ENCODE peak calls at places on chromosomes 5 and 9, in six cellular contexts. X, L, C, A, M and O are unnamed samples.

GRCh38 chr5:73380710-73381586 is 67.6 kb downstream of the FOXD1 start:
- DNase-seq in X (no peak), A (no peak), C (no peak), L (no peak), M (no peak), O (no peak)

GRCh38 chr9:136342191-136343120 is 15.1 kb downstream of the GPSM1 start:
- DNase-seq in X (peak; percentile 84), M (peak; percentile 43), L (peak; percentile 83), C (peak; percentile 95), A (peak; percentile 86), O (peak; percentile 48)

GRCh38 chr9:130041648-130042405 is 1.2 kb downstream of the FNBP1 start:
- DNase-seq in L (peak; percentile 21), X (peak; percentile 29), M (no peak), A (no peak), C (peak; percentile 52), O (no peak)

GRCh38 chr9:129178579-129178909 is 483 bp upstream of the IER5L start:
- DNase-seq in M (no peak), X (no peak), A (no peak), L (no peak), C (no peak), O (no peak)

GRCh38 chr9:32401471-32401870 is 17.0 kb downstream of the ACO1 start:
- DNase-seq in A (no peak), X (no peak), M (no peak), C (no peak), L (no peak), O (no peak)

GRCh38 chr9:135244751-135245221 is 157.3 kb downstream of the OLFM1 start:
- DNase-seq in L (no peak), C (no peak), A (peak; percentile 52), X (no peak), M (no peak), O (no peak)

GRCh38 chr5:95861221-95861857 is 38.8 kb upstream of the GLRX start:
- DNase-seq in A (peak; percentile 67), X (peak; percentile 60), C (no peak), L (peak; percentile 100), M (peak; percentile 99), O (peak; percentile 94)

GRCh38 chr5:107670028-107670926 is 460 bp downstream of the EFNA5 start:
- DNase-seq in A (peak; percentile 30), L (peak; percentile 2), X (peak; percentile 23), C (peak; percentile 58), M (peak; percentile 20), O (no peak)

DNA sequence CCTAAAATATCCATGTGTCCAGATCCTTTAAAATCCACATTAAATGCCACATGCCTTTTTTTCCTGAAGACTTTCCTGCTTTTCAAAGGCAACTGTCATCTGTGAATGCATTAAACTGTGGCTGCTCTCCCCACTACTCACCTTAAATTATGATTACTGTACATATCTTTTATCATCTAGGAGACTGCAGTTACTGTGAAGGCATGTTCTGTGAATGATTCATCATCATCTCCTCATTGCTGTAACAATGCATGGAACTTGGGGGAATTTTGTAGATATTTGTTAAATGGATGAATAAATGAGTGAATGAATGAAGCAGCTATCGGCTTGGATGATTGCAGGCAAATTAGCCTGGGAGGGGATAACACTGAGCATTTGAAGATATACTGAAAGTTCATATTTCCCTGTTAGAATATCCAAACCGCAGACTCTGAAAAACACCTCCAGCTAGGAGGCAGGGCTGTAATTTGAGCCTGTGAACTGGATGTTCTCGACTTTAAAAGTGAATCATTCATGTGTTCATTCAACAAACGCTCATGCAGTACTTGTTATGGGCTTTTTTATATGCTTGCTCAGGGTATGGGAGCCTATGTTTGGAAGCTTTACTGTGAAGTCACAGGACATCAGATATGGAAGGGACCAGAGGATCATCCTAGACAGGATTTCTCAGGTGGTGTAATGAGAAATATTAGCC is 519.2 kb downstream of the KIF4B start:
- DNase-seq in L (no peak), M (no peak), C (no peak), X (no peak), A (no peak), O (no peak)
- H3K27ac ChIP-seq in L (no peak overlapping the region), M (no peak overlapping the region), C (no peak overlapping the region), X (no peak overlapping the region), A (no peak overlapping the region), O (no peak overlapping the region)

DNA sequence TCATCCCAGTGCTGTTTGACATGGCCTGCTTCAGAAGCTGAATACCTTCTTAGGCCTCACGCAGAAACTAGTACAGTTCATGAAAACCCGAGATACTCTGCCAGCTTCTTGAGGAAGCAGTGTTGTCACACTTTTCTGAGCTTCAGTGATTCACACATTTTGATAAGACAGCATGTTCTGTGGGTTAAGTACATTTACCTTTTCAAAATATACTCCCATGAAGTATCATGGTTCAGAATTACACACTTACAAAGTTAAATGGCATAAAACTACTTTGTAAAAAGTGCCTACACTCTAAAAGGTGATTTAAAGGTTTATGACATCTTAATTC is 56.9 kb downstream of the VCAN start:
- DNase-seq in A (no peak), X (no peak), M (no peak), L (no peak), C (no peak), O (no peak)
- H3K36me3 ChIP-seq in A (no peaks in the 10 kb centered on the region), X (no peaks in the 10 kb centered on the region), M (peaks cover 28% of the 10 kb centered on the region), L (no peaks in the 10 kb centered on the region), C (peaks cover 5% of the 10 kb centered on the region), O (no peaks in the 10 kb centered on the region)

GRCh38 chr9:89454498-89455355 is 43.2 kb downstream of the SEMA4D start:
- DNase-seq in X (no peak), M (no peak), A (no peak), C (no peak), L (no peak), O (no peak)
- H3K27ac ChIP-seq in X (no peak overlapping the region), M (no peak overlapping the region), A (no peak overlapping the region), C (no peak overlapping the region), L (no peak overlapping the region), O (no peak overlapping the region)

GRCh38 chr5:176499273-176499672 is 37.9 kb downstream of the RNF44 start:
- DNase-seq in C (no peak), M (no peak), A (no peak), X (no peak), L (no peak), O (no peak)

GRCh38 chr5:176492431-176492830 is 44.2 kb downstream of the FAF2 start:
- DNase-seq in X (no peak), A (no peak), L (peak; percentile 20), M (peak; percentile 3), C (no peak), O (no peak)

GRCh38 chr5:176500511-176500910 is 36.7 kb downstream of the RNF44 start:
- DNase-seq in X (no peak), L (peak; percentile 21), C (no peak), A (no peak), M (no peak), O (no peak)

GRCh38 chr5:176501333-176501732 is 35.9 kb downstream of the RNF44 start:
- DNase-seq in L (peak; percentile 92), M (peak; percentile 26), X (no peak), C (no peak), A (no peak), O (no peak)

GRCh38 chr5:176497852-176498251 is 39.4 kb downstream of the RNF44 start:
- DNase-seq in C (no peak), L (peak; percentile 19), X (no peak), M (peak; percentile 26), A (no peak), O (no peak)
- H3K36me3 ChIP-seq in C (peaks cover 19% of the 10 kb centered on the region), L (peaks cover 49% of the 10 kb centered on the region), X (no peaks in the 10 kb centered on the region), M (peaks cover 64% of the 10 kb centered on the region), A (peaks cover 44% of the 10 kb centered on the region), O (peaks cover 100% of the 10 kb centered on the region)